ENCODE peak calls at places on chromosomes 1 and 21, in six cellular contexts. E, Z, K, S, Q and F are unnamed samples. For H3K4me1, the result is how much of the 10 kb centered on the place peaks cover.

GRCh38 chr1:231553320-231553719 is 24.9 kb downstream of the TSNAX start:
- DNase-seq in E (no peak), Z (no peak), K (no peak), S (no peak), Q (no peak), F (no peak)

GRCh38 chr1:195971589-195971988 is 636.7 kb downstream of the KCNT2 start:
- DNase-seq in E (no peak), Z (no peak), K (no peak), S (no peak), Q (no peak), F (no peak)

GRCh38 chr1:37449936-37450335 is 24.4 kb upstream of the ZC3H12A start:
- DNase-seq in E (no peak), Z (no peak), K (no peak), S (no peak), Q (no peak), F (no peak)

GRCh38 chr1:77817368-77818209 is 38.1 kb downstream of the MIGA1 start:
- DNase-seq in E (no peak), Z (no peak), K (no peak), S (no peak), Q (no peak), F (no peak)

GRCh38 chr1:111563619-111564018 is 56.0 kb upstream of the RAP1A start:
- DNase-seq in E (no peak), Z (no peak), K (no peak), S (peak), Q (no peak), F (no peak)

GRCh38 chr1:145707183-145707867 is at the start of gene PDZK1:
- DNase-seq in E (no peak), Z (no peak), K (peak), S (no peak), Q (no peak), F (peak)

GRCh38 chr1:23732363-23733224 is 10.7 kb upstream of the ELOA start:
- DNase-seq in E (peak), Z (no peak), K (no peak), S (no peak), Q (no peak), F (no peak)

GRCh38 chr1:58779837-58780585 is 3.8 kb downstream of the JUN start:
- DNase-seq in E (no peak), Z (no peak), K (peak), S (no peak), Q (no peak), F (no peak)

GRCh38 chr1:30342535-30343141 is 380.7 kb downstream of the MATN1 start:
- DNase-seq in E (no peak), Z (no peak), K (no peak), S (no peak), Q (peak), F (no peak)

GRCh38 chr1:233015965-233016364 is 65.6 kb downstream of the NTPCR start:
- DNase-seq in E (no peak), Z (no peak), K (no peak), S (no peak), Q (no peak), F (no peak)

GRCh38 chr1:42479621-42480020 is 16.5 kb downstream of the CCDC30 start:
- DNase-seq in E (peak), Z (no peak), K (peak), S (no peak), Q (no peak), F (no peak)

GRCh38 chr1:221251580-221251979 is 372.3 kb downstream of the HLX start:
- DNase-seq in E (no peak), Z (no peak), K (no peak), S (no peak), Q (no peak), F (no peak)

GRCh38 chr1:36528361-36529349 is 45.9 kb upstream of the CSF3R start:
- DNase-seq in E (peak), Z (no peak), K (no peak), S (no peak), Q (peak), F (no peak)

GRCh38 chr1:241356187-241356518 is 852 bp downstream of the RGS7 start:
- DNase-seq in E (no peak), Z (no peak), K (no peak), S (no peak), Q (no peak), F (peak)

GRCh38 chr1:234901491-234902049 is 227.1 kb downstream of the TOMM20 start:
- DNase-seq in E (no peak), Z (no peak), K (no peak), S (no peak), Q (no peak), F (no peak)

GRCh38 chr1:240310226-240310925 is 218.7 kb downstream of the FMN2 start:
- DNase-seq in E (no peak), Z (no peak), K (no peak), S (no peak), Q (no peak), F (no peak)

GRCh38 chr1:5311634-5312298 is 657.4 kb downstream of the AJAP1 start:
- DNase-seq in E (no peak), Z (no peak), K (no peak), S (no peak), Q (no peak), F (peak)

GRCh38 chr1:77639056-77639455 is 43.4 kb downstream of the ZZZ3 start:
- DNase-seq in E (no peak), Z (no peak), K (no peak), S (no peak), Q (no peak), F (no peak)

GRCh38 chr1:72000809-72001208 is 281.5 kb downstream of the NEGR1 start:
- DNase-seq in E (no peak), Z (no peak), K (no peak), S (no peak), Q (no peak), F (no peak)
- H2AFZ ChIP-seq in E (no peak), Z (peak), K (no peak), S (no peak), Q (peak), F (peak)

GRCh38 chr1:167479331-167479979 is 38.9 kb downstream of the CD247 start:
- DNase-seq in E (no peak), Z (no peak), K (no peak), S (no peak), Q (no peak), F (no peak)
- TF ChIP-seq JUND in E (no peak), Z (no peak), K (no peak), S (no peak), Q (no peak), F (no peak)

DNA sequence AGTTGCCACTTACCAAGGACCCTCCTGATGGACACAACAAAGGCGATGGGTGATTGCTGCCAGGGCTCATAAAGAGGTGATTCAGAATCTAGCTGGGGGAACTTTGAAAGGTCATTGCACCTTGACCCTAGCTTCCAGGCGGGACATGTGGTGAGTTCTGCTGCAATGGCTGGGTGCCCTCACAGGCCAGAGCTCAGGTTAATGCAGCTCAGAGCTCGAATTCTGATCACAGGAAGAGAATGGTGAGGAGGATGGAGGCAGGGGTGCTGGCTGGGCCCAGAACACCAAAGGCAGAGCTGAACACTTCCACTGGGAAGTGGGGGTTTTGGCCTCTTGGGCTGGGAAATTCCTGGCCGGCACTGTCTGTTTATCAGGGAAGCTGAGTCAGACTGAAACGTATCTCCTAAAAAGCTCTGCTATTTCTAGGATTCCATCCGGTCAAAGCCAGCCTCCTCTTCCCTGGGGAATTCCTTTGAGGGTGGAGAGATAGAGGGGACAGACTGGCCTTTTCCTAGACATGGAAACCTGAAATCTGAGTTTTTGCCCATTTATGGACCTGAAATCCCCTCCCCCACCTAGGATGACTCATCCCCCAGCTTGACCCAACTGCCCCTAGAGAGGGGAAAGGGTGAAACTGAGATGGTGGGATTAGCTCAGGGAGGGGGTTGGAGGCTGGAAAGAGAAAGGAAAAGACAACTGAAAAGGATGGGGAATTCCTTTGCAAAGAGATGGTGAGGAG is 27.2 kb downstream of the NUAK2 start:
- DNase-seq in E (peak), Z (no peak), K (peak), S (no peak), Q (peak), F (no peak)
- H3K4me1 ChIP-seq in E (under half), Z (under half), K (half or more), S (under half), Q (under half), F (under half)

GRCh38 chr1:6517435-6517851 is 26.0 kb upstream of the PLEKHG5 start:
- DNase-seq in E (peak), Z (no peak), K (no peak), S (no peak), Q (no peak), F (peak)

GRCh38 chr1:6521502-6521901 is 30.0 kb upstream of the PLEKHG5 start:
- DNase-seq in E (no peak), Z (no peak), K (no peak), S (no peak), Q (no peak), F (no peak)

GRCh38 chr1:6519935-6520621 is 28.6 kb upstream of the PLEKHG5 start:
- DNase-seq in E (peak), Z (no peak), K (no peak), S (no peak), Q (peak), F (peak)

GRCh38 chr1:6515771-6516170 is 24.3 kb upstream of the PLEKHG5 start:
- DNase-seq in E (no peak), Z (no peak), K (no peak), S (no peak), Q (no peak), F (no peak)

DNA sequence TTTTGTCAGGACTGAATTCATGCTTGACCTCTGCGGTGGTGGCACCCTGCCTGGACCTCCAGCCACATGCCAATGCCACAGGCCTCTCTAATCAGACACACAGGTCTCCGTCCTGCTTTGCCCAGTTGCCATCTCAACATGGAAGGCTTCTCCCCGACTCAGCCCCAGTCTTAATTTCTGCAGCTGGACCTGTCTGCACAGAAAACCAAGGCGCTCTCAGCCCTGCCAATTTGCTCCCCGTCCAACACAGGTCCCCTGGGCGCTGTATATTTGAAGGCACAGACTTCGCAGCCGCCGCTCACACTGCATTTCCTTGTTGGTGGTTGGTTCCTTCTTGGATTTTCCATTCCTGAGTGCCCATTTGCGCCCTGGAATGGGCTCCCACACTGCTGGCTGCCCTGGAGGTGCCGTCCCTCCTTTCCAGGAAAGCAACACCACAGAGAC is 28.0 kb upstream of the PLEKHG5 start:
- DNase-seq in E (no peak), Z (no peak), K (no peak), S (no peak), Q (no peak), F (peak)
- H2AFZ ChIP-seq in E (no peak), Z (no peak), K (no peak), S (no peak), Q (no peak), F (no peak)

GRCh38 chr21:41023936-41024335 is 144.0 kb upstream of the BACE2 start:
- DNase-seq in E (no peak), Z (no peak), K (no peak), S (no peak), Q (no peak), F (no peak)

GRCh38 chr21:41025057-41025390 is 142.9 kb upstream of the BACE2 start:
- DNase-seq in E (no peak), Z (no peak), K (no peak), S (no peak), Q (no peak), F (no peak)

GRCh38 chr21:41024341-41025056 is 143.5 kb upstream of the BACE2 start:
- DNase-seq in E (no peak), Z (no peak), K (no peak), S (no peak), Q (no peak), F (no peak)

GRCh38 chr21:41032536-41032935 is 135.4 kb upstream of the BACE2 start:
- DNase-seq in E (no peak), Z (no peak), K (no peak), S (no peak), Q (no peak), F (no peak)

DNA sequence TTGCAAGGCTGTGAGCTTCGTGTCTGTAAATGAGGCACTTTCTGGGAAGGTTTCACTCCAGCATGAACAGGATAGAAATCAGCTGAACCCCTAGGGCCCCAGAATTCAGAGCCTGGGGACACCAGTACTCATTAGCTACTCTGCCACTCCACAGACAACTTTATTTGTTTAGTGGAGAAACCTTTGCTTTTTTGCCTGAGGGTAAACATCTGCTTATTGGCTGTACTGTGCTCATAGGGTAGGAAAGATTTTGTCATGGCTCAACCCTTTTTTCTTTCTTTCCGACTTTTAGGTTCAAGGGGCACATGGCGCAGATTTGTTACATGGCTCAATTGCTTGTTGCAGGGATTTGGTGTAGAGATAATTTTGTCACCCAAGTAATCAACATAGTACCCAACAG is 138.4 kb upstream of the BACE2 start:
- DNase-seq in E (no peak), Z (no peak), K (no peak), S (no peak), Q (no peak), F (no peak)
- TF ChIP-seq JUND in E (no peak), Z (no peak), K (no peak), S (no peak), Q (no peak), F (no peak)

GRCh38 chr21:36700295-36700960 is 1.5 kb downstream of the SIM2 start:
- DNase-seq in E (no peak), Z (no peak), K (no peak), S (no peak), Q (peak), F (no peak)

GRCh38 chr21:36699546-36700294 is 805 bp downstream of the SIM2 start:
- DNase-seq in E (no peak), Z (no peak), K (no peak), S (no peak), Q (peak), F (peak)

GRCh38 chr21:36701912-36702621 is 3.2 kb downstream of the SIM2 start:
- DNase-seq in E (no peak), Z (no peak), K (no peak), S (no peak), Q (peak), F (no peak)

GRCh38 chr21:36702622-36702968 is 3.7 kb downstream of the SIM2 start:
- DNase-seq in E (no peak), Z (no peak), K (no peak), S (no peak), Q (no peak), F (no peak)

DNA sequence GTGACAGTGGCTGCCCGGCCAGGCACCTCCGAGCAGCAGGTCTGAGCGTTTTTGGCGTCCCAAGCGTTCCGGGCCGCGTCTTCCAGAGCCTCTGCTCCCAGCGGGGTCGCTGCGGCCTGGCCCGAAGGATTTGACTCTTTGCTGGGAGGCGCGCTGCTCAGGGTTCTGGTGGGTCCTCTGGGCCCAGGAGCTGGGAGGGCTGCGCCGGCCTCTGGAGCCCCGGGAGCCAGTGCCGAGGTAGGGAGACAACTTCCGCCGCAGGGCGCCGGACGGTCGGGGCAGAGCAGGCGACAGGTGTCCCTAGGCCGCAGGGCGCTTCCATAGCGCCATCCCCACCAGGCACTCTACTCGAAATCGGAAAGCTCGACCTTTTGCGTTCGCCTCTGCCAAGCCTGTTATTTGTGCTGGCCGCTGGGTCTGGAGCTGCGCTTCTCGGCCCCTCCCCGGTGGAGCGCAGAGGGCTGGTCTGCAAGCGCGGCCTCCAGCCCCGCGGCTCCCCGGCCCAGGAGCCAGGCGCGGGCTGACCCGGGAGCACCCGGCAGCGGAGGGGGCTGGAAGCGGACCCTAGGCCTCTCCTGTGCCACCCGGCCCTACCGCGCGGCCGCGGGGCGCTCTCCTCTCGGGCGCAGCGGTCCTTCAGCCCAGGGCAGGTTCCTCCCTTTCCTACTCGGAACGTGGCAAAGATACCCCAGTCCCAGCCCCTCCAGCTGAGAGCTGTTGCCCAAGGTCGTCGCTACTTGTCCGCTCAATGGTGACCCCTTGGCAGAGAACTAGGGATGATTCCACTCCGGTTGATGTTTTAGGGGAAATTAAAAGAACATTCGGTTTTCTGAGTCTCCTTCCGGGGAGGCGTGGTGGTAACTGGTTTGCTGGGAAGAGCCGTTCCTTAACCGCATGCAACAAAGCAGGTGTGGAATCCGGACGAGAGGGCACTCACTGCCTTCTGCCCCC is 2.3 kb downstream of the SIM2 start:
- DNase-seq in E (peak), Z (no peak), K (no peak), S (no peak), Q (peak), F (peak)
- H3K4me1 ChIP-seq in E (under half), Z (under half), K (under half), S (under half), Q (under half), F (under half)

DNA sequence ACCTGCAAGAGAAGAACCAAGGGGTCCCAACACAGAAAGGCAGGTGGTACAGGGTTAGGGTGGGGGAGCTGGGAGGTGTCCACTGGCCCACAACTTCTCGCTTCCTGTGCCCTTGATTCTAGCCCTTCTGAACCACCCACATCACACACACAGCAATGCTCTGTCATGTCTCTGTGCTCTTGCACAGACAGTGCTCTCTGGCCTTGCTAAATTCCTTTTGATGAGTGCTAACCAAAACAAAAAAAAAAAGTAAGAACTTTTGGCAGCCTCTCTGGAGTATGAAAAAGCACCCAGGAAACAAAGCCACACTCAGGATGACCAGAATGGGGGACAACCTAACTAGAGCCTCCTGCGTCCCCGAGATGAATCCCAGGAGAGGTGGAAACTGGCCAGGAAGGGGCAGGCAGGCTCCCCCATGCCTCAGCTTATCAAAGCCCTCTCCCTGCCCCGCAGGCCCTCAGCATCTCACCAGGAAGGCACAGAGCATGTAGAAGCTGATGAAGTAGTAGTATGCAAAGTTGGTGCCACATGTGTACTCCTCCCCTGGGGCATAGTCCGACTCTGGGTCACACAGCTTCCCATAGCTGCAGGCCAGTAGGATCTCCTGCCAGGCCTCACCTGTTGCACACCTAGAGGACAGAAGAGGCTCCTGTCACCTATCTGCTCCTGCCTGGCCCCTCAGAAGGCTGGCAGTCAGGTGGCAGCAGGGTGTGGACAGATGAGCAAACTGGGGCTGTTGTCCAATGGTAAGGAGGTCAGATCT is 27.2 kb upstream of the KIF21B start:
- DNase-seq in E (no peak), Z (no peak), K (no peak), S (no peak), Q (no peak), F (no peak)
- H2AFZ ChIP-seq in E (no peak), Z (no peak), K (no peak), S (no peak), Q (no peak), F (no peak)

GRCh38 chr1:62784509-62785365 is 805 bp downstream of the ATG4C start:
- DNase-seq in E (peak), Z (no peak), K (no peak), S (no peak), Q (no peak), F (peak)
- TF ChIP-seq JUND in E (no peak), Z (no peak), K (no peak), S (no peak), Q (no peak), F (no peak)